ENCODE peak calls at places on chromosomes 5 and 9, in four cellular contexts. C is spleen, B is transverse colon, A is breast epithelium. D is an unnamed sample.

GRCh38 chr5:51486158-51486557 is 102.9 kb downstream of the ISL1 start:
- DNase-seq in B (no peak), A (no peak), C (no peak), D (no peak)

GRCh38 chr5:142883025-142883424 is 112.8 kb downstream of the ARHGAP26 start:
- DNase-seq in A (no peak), B (no peak), C (no peak), D (no peak)

GRCh38 chr9:134283111-134283515 is 43.1 kb upstream of the RXRA start:
- DNase-seq in A (peak), B (peak), C (no peak), D (peak)

GRCh38 chr9:114902773-114903589 is 27.4 kb downstream of the TNFSF8 start:
- DNase-seq in B (no peak), A (no peak), C (no peak), D (no peak)

GRCh38 chr9:124660341-124660801 is 110.7 kb downstream of the NR6A1 start:
- DNase-seq in B (peak), C (no peak), A (no peak), D (no peak)

GRCh38 chr5:45038366-45038987 is 229.7 kb downstream of the MRPS30 start:
- DNase-seq in B (no peak), C (no peak), A (no peak), D (no peak)

GRCh38 chr5:40681351-40682311 is 1.9 kb downstream of the PTGER4 start:
- DNase-seq in C (peak), A (no peak), B (peak), D (no peak)

GRCh38 chr9:88230612-88231011 is 92.3 kb upstream of the SPATA31C2 start:
- DNase-seq in B (no peak), C (no peak), A (no peak), D (no peak)

GRCh38 chr5:139648205-139649081 is at the start of gene CXXC5:
- DNase-seq in C (peak), A (peak), B (peak), D (peak)

GRCh38 chr5:139692605-139693340 is 44.6 kb downstream of the CXXC5 start:
- DNase-seq in A (no peak), C (peak), B (no peak), D (no peak)

GRCh38 chr5:54792611-54793404 is 192.6 kb downstream of the ESM1 start:
- DNase-seq in B (no peak), A (no peak), C (no peak), D (no peak)

GRCh38 chr5:163509288-163510040 is 4.0 kb downstream of the MAT2B start:
- DNase-seq in A (no peak), B (peak), C (no peak), D (peak)

GRCh38 chr5:19927919-19928318 is 60.1 kb downstream of the CDH18 start:
- DNase-seq in A (no peak), C (no peak), B (no peak), D (no peak)

GRCh38 chr5:132437604-132438275 is 52.8 kb downstream of the IRF1 start:
- DNase-seq in C (peak), B (peak), A (no peak), D (no peak)

GRCh38 chr9:123044556-123044955 is 11.1 kb downstream of the GPR21 start:
- DNase-seq in B (no peak), A (no peak), C (no peak), D (no peak)

GRCh38 chr9:21030389-21031035 is 928 bp downstream of the HACD4 start:
- DNase-seq in A (no peak), B (no peak), C (no peak), D (no peak)

GRCh38 chr9:20621553-20622329 is 558 bp downstream of the MLLT3 start:
- DNase-seq in C (peak), A (peak), B (peak), D (peak)

GRCh38 chr5:97224112-97224750 is 41.2 kb upstream of the RIOK2 start:
- DNase-seq in C (no peak), B (no peak), A (no peak), D (no peak)

GRCh38 chr5:161312882-161313281 is 233.6 kb downstream of the GABRB2 start:
- DNase-seq in A (no peak), C (no peak), B (no peak), D (no peak)

DNA sequence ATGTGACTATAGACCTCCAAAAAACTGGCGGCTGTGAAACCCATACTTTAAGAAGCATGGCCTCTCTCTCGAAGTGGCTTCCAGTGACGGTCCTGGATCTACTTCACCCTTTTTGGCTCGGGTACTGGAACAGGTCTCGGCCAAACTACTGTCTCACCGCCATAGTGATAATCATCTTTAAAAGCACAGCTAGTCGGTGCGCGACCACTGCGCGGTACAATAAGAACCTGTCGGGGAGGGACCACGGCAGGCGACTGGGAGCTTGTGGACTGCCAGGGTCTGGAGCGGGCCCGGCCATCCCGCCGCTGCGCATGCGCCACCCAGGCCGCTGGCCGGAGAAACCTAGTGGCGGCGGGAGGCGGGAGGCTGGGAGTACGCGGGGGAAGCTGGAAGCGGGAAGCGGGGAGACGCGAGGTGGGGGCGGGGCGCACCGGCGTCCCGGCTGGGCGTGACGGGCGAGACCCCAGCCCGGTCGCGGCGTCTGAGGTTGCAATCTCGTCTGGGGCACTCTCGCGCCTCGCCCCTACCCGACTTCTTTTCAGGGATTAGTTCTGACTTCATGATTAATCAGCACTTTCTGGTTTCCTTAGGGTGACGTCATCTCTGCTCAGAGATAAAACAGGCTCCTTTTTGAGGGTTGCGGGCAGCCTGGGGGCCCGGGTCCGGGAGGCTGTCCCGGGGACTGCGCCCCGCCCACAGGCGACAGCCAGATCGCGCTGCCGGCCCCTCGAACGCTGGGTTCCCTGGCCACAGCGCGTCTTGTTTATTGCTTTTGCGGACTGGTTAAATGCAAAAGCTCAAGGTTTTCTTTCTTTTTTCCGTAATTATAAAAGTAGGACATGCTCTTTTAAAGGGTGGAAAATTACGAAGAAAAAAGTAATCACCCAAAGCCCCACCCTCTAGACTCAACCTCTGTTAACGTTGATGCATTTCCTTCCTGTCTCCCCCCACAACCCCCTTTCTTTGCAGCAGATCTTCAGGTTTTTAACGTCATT is 266.8 kb downstream of the CWC27 start:
- DNase-seq in C (peak), B (peak), A (peak), D (peak)
- TF ChIP-seq POLR2A in C (no peak), B (no peak), A (peak), D (peak)

GRCh38 chr5:124747770-124748686 is 1.6 kb upstream of the ZNF608 start:
- DNase-seq in B (no peak), C (no peak), A (no peak), D (no peak)
- TF ChIP-seq POLR2AphosphoS5 in B (no peak), C (peak), A (no peak), D (no peak)

GRCh38 chr5:66518753-66519152 is 77.4 kb upstream of the MAST4 start:
- DNase-seq in A (no peak), C (no peak), B (no peak), D (no peak)
- TF ChIP-seq CTCF in A (no peak), C (no peak), B (no peak), D (no peak)

DNA sequence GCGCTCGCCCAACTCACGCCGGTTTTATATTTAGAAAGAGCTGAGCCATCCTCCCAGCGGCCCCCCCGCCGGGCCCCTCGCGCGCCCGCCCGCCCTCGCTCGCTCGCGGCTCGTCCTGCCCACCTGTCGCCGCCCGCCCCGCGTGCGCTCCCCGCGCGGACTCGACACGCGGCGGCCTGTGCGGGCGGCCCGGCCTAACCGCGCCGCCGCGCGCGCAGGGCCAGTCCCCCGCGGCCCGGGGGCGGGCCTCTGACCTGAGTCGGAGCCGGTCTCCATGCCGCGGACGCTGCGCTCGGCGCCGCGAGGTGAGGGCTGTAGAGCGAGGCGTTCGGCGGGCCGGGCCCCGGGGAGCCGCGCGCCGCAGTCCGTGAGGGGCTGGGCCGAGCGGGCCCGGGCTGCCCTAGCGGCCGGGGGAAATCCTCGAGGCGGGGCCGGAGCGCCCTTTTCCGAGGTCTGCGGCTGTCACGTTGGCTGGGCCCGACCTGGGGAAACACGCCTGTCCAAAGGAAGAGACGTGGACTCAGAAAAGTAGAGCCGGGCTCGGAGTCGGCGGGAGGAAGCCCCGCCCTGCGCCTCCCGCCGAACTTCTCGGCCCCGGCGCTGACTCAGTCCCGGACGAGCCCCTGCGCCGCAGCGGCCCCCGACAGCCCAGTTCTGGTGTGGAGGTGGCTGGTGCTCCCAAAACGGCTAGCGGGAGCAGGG is at the start of gene ECPAS:
- DNase-seq in A (peak), C (peak), B (peak), D (peak)
- TF ChIP-seq POLR2A in A (no peak), C (no peak), B (peak), D (peak)

DNA sequence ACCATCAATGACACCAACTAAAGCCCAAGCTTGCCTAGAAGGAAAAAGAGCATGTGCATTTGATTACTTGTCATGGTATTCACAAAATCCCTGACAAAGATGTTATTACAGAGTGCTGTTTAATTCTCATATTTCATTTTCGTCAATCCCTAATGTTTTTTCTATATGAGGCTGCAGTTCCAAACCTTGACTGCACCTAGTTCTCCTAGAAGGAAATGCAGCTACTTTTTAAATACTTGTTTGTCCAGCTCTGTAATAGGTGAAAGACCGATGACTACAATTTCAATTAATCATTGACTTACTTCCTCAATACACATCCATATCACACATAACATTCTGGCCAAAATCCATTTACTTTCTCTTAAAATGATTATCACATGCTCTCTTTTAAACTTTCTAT is 28.1 kb downstream of the CEMIP2 start:
- DNase-seq in B (no peak), C (no peak), A (no peak), D (no peak)
- TF ChIP-seq POLR2AphosphoS5 in B (peak), C (no peak), A (no peak), D (no peak)

DNA sequence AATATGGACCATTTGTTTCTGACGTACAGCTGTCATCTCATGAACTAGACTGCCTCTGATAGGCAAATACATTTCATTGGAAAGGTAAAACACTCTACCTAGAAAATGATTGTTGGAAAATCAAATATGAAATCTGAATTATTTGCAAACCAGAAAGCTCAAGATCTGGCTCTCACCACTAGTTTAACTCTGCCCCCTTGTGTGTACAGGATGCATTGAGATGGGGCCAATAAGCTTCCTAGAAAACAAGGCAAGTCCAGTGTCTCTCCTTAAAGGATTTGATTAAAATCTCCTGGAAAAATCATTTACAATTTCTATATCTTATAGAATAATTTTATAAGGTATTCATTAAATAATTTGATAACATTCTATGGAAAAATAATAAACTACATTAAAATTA is 311.9 kb upstream of the ANKH start:
- DNase-seq in A (no peak), B (no peak), C (no peak), D (no peak)
- TF ChIP-seq CTCF in A (no peak), B (no peak), C (no peak), D (no peak)

GRCh38 chr9:137550958-137551655 is 572 bp upstream of the MRPL41 start:
- DNase-seq in B (no peak), C (peak), A (no peak), D (peak)

GRCh38 chr9:137554349-137554748 is 2.7 kb downstream of the MRPL41 start:
- DNase-seq in A (no peak), C (no peak), B (no peak), D (no peak)

GRCh38 chr9:137555179-137555578 is 3.5 kb downstream of the MRPL41 start:
- DNase-seq in B (no peak), A (no peak), C (no peak), D (no peak)

GRCh38 chr9:137550241-137550621 is at the start of gene PNPLA7:
- DNase-seq in C (peak), B (peak), A (peak), D (peak)

GRCh38 chr9:137551656-137552534 is at the start of gene MRPL41:
- DNase-seq in A (peak), B (peak), C (peak), D (peak)
- TF ChIP-seq POLR2A in A (peak), B (peak), C (peak), D (peak)

GRCh38 chr5:179801304-179802206 is 5.1 kb downstream of the MGAT4B start:
- DNase-seq in C (peak), A (no peak), B (peak), D (peak)
- TF ChIP-seq POLR2AphosphoS5 in C (peak), A (no peak), B (peak), D (peak)

GRCh38 chr5:164798110-164798509 is 1292.7 kb downstream of the MAT2B start:
- DNase-seq in A (no peak), B (no peak), C (no peak), D (no peak)

GRCh38 chr5:164799391-164799790 is 1294.0 kb downstream of the MAT2B start:
- DNase-seq in B (no peak), A (no peak), C (no peak), D (no peak)

DNA sequence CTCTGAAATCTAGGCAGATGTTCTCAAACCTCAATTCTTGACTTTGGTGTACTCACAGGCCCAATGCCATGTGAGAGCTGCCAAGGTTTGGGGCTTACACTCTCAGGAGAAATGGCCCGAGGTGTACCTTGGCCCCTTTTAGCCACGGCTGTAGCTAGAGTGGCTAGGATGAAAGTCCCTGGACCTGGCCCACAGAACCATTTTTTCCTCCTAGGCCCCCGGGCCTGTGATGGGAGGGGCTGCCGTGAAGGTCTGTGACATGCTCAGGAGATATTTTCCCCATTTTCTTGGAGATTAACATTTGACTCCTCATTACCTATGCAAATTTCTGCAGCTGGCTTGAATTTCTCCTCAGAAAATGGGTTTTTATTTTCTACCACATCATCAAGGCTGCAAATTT is 1296.5 kb downstream of the MAT2B start:
- DNase-seq in B (no peak), C (no peak), A (no peak), D (no peak)
- TF ChIP-seq CTCF in B (no peak), C (no peak), A (no peak), D (no peak)

GRCh38 chr9:128702445-128702948 is at the start of gene PKN3:
- DNase-seq in C (peak), A (peak), B (peak), D (peak)
- TF ChIP-seq POLR2A in C (no peak), A (no peak), B (no peak), D (no peak)